ENCODE peak calls at places on chromosome 21, in six cellular contexts. P is lung; K is BJ; Q is cardiac muscle cell; N is GM06990; H is CD8-positive, alpha-beta T cell. X is an unnamed sample.

GRCh38 chr21:42830456-42831455 is 48.6 kb downstream of the WDR4 start:
- DNase-seq in Q (no peak), P (no peak), N (no peak), K (no peak), H (no peak), X (no peak)

GRCh38 chr21:17752171-17752570 is 67.0 kb downstream of the C21orf91 start:
- DNase-seq in H (no peak), N (no peak), P (no peak), K (no peak), Q (no peak), X (no peak)

GRCh38 chr21:32281531-32281930 is 2.7 kb upstream of the MIS18A start:
- DNase-seq in K (no peak), P (no peak), Q (no peak), H (no peak), N (no peak), X (no peak)

GRCh38 chr21:35428041-35428400 is 378.9 kb upstream of the RUNX1 start:
- DNase-seq in P (no peak), H (no peak), Q (peak), K (no peak), N (no peak), X (no peak)

GRCh38 chr21:42759594-42759927 is 106.1 kb downstream of the PDE9A start:
- DNase-seq in P (no peak), H (no peak), N (no peak), K (no peak), Q (no peak), X (no peak)

GRCh38 chr21:18449586-18449985 is 46.0 kb upstream of the TMPRSS15 start:
- DNase-seq in H (no peak), P (no peak), Q (no peak), N (no peak), K (no peak), X (no peak)

GRCh38 chr21:35231115-35231514 is 182.0 kb upstream of the RUNX1 start:
- DNase-seq in Q (no peak), N (no peak), H (no peak), K (no peak), P (no peak), X (no peak)

GRCh38 chr21:32578107-32578691 is 7.1 kb downstream of the TCP10L start:
- DNase-seq in N (no peak), H (no peak), P (no peak), K (no peak), Q (peak), X (no peak)

GRCh38 chr21:31874817-31875216 is 2.0 kb downstream of the HUNK start:
- DNase-seq in P (no peak), N (no peak), H (no peak), K (no peak), Q (no peak), X (no peak)

GRCh38 chr21:36104306-36105300 is 30.3 kb upstream of the CBR3 start:
- DNase-seq in Q (peak), N (no peak), P (no peak), K (no peak), H (peak), X (no peak)

GRCh38 chr21:29232601-29233541 is 65.9 kb upstream of the BACH1 start:
- DNase-seq in N (no peak), Q (peak), K (no peak), H (no peak), P (no peak), X (no peak)

GRCh38 chr21:34941162-34941561 is 107.9 kb downstream of the RUNX1 start:
- DNase-seq in N (no peak), Q (no peak), H (no peak), K (no peak), P (no peak), X (no peak)

GRCh38 chr21:43825610-43825935 is 36.2 kb downstream of the RRP1 start:
- DNase-seq in Q (no peak), N (no peak), P (no peak), H (no peak), K (no peak), X (no peak)

GRCh38 chr21:29219165-29219770 is 79.5 kb upstream of the BACH1 start:
- DNase-seq in P (no peak), Q (no peak), H (no peak), K (no peak), N (no peak), X (no peak)

DNA sequence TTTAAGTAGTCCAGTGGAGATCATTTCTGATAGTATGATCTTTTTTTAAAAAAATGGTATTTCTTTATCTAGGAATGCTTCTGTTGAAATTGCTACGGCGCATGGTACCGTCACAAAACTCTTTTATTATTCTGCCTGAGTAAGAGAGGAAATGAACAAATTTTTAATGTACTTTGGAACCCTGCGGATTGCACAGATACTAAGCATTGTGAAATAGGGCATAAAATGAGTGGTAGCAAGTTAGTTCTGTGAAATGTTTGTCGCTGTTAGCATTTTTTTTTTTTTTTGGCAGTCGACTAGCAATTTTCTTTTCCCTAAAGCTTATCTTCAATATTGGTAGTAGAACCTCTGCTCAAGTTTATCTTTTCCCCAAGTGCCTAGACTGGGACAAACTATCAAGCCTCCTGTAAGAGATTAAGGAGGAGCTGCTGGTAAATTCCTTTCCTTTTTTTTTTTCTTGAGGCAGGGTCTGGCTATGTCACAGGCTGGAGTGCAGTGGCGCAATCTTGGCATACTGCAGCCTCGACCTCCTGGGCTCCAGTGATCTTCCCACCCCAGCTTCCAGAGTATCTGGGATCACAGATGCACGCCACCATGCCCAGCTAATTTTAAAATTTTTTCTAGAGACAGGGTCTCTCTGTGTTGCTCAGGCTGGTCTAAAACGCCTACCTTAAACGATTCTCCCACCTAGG is 2.2 kb downstream of the ITSN1 start:
- DNase-seq in N (no peak), H (no peak), Q (peak), K (peak), P (no peak), X (no peak)
- H3K4me3 ChIP-seq in N (no peak), H (no peak), Q (peak), K (peak), P (no peak), X (peak)

GRCh38 chr21:15061284-15061683 is 3.5 kb downstream of the NRIP1 start:
- DNase-seq in N (no peak), K (no peak), H (no peak), Q (no peak), P (no peak), X (no peak)
- H3K4me3 ChIP-seq in N (no peak), K (no peak), H (no peak), Q (no peak), P (no peak), X (peak)

DNA sequence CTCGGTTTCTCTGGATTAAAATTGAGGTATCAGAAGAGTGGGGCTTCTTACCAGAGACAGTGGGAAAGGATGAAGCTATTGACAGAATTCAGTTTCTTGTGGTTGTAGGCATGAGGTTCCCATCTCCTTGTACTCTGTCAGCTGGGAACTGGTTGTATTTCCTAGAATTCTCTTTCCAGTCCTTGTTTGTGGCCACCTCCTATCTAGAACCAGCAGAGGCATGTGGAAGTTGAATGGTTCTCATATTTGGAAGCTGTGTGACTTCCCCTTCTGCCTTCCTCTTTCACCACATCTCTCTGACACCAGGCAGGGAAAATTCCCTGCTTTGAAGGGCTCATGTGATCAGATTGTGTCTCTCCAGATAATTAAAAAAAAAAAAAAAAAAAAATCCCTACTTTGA is 457.7 kb upstream of the ADAMTS5 start:
- DNase-seq in H (no peak), P (no peak), Q (peak), K (no peak), N (no peak), X (no peak)
- H3K4me3 ChIP-seq in H (no peak), P (no peak), Q (no peak), K (no peak), N (no peak), X (no peak)

GRCh38 chr21:38266732-38267131 is 9.9 kb downstream of the KCNJ15 start:
- DNase-seq in K (no peak), P (no peak), Q (no peak), N (no peak), H (no peak), X (no peak)
- H3K4me3 ChIP-seq in K (no peak), P (no peak), Q (no peak), N (no peak), H (no peak), X (no peak)

DNA sequence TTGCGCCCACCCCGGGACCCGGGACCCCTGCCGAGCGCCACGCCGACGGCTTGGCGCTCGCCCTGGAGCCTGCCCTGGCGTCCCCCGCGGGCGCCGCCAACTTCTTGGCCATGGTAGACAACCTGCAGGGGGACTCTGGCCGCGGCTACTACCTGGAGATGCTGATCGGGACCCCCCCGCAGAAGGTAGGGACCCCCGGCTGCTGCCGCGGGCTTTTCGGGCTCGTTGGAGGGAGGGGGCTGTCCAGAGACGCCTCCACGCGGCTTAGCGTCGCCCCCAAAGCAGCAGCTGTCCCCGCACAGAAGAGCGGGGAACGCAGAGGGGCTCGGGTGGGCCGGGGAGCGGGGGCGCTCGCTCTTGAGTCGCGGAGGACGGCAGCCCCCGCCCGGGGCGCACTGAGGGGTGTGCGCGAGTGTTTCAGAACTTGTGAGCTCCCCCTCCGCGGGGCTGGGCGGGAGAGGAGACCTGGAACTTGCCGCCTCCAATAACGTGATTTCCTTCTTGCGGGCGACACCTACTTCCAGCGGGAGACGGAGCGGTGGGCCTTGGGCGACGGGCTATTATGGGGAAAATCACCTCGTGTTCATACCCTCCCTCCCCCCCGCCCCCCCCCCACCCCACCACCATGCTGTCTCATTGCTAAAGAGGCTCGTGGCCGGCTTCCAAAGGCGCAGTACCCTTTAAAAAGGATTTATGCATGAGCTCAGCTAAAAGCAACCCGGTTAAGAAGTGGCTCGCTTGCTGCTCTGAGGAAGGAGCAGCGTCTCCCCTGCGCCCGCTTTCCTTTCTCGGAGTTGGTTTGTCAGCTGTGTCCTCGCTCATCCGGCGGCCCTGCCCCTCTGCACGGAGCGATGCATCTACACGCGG is 664 bp downstream of the BACE2 start:
- DNase-seq in P (peak), H (peak), N (peak), Q (peak), K (no peak), X (no peak)
- H3K4me3 ChIP-seq in P (peak), H (no peak), N (no peak), Q (peak), K (peak), X (peak)

GRCh38 chr21:41315726-41316125 is 875 bp upstream of the FAM3B start:
- DNase-seq in P (no peak), N (no peak), Q (no peak), K (no peak), H (no peak), X (no peak)
- H3K4me3 ChIP-seq in P (no peak), N (no peak), Q (no peak), K (no peak), H (no peak), X (no peak)

GRCh38 chr21:46287541-46287940 is 1.4 kb downstream of the YBEY start:
- DNase-seq in P (no peak), Q (no peak), N (no peak), H (no peak), K (no peak), X (no peak)
- H3K4me3 ChIP-seq in P (no peak), Q (no peak), N (peak), H (no peak), K (peak), X (peak)

GRCh38 chr21:41185802-41186201 is 17.8 kb downstream of the BACE2 start:
- DNase-seq in H (no peak), N (no peak), K (no peak), P (no peak), Q (no peak), X (no peak)
- H3K4me3 ChIP-seq in H (no peak), N (no peak), K (no peak), P (no peak), Q (no peak), X (no peak)

GRCh38 chr21:45419162-45419561 is 14.2 kb downstream of the COL18A1 start:
- DNase-seq in Q (no peak), N (no peak), H (no peak), K (no peak), P (no peak), X (no peak)

GRCh38 chr21:45421846-45422775 is 17.1 kb downstream of the COL18A1 start:
- DNase-seq in N (no peak), K (no peak), Q (no peak), P (no peak), H (no peak), X (no peak)

GRCh38 chr21:45420623-45421041 is 15.7 kb downstream of the COL18A1 start:
- DNase-seq in H (no peak), N (no peak), P (no peak), K (no peak), Q (no peak), X (no peak)

GRCh38 chr21:45420061-45420521 is 15.1 kb downstream of the COL18A1 start:
- DNase-seq in Q (no peak), K (no peak), H (no peak), P (no peak), N (no peak), X (no peak)

DNA sequence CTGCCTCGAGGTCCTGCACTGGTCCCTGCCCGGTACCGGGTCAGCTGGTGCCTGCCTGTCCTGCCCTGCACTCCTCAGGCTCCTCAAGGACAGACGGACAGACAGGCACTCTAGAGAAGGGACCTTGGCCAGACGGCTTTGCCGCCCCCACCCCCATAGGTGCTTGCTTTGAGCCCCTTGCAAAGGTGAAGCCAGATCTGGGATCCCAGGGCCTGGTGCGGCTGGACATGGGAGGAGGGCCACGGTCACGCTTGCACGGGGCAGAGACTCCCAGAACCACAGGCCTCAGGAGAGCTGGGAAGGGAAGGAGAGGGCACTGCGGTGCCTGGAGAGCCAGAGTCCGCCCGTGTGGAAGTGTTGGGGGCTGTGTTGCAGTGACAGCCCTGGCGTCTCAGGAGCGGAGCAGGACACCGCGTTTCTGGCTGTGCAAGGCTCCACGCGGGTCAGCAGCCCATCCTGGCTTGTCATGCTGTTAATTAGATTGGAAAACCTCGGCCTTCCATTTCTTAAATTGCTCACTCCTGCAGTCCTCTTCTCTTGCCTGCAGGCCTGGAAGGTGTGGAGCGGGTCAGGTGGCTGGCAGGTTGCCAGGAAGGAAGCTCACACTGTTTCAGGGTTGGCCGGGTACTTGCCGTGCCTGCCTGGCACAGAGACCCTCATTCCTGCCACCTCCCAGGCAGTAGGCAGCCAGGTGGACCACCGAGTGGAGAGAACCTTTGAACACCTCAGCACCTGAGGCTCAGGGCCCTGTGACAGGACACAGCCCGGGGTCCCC is 16.3 kb downstream of the COL18A1 start:
- DNase-seq in H (no peak), Q (no peak), K (no peak), P (peak), N (no peak), X (no peak)
- H3K4me3 ChIP-seq in H (no peak), Q (no peak), K (no peak), P (no peak), N (no peak), X (no peak)

X was measured in AG04450.